ENCODE peak calls at places on chromosomes 6 and 20, in six cellular contexts. T, Z, I, B, X and V are unnamed samples.

GRCh38 chr6:139443226-139444112 is 69.0 kb upstream of the CITED2 start:
- DNase-seq in T (no peak), Z (no peak), I (no peak), B (peak), X (no peak), V (no peak)

GRCh38 chr20:23820493-23820892 is 6.0 kb downstream of the CST2 start:
- DNase-seq in T (no peak), Z (no peak), I (no peak), B (no peak), X (no peak), V (no peak)

GRCh38 chr20:33653218-33653899 is 8.8 kb upstream of the C20orf144 start:
- DNase-seq in T (peak), Z (no peak), I (peak), B (peak), X (peak), V (no peak)

GRCh38 chr6:33788694-33789549 is at the start of gene LEMD2:
- DNase-seq in T (peak), Z (peak), I (peak), B (peak), X (peak), V (peak)

GRCh38 chr6:52152692-52153091 is 33.5 kb upstream of the IL17A start:
- DNase-seq in T (no peak), Z (no peak), I (no peak), B (no peak), X (peak), V (no peak)

GRCh38 chr6:48615041-48615440 is 504.0 kb upstream of the PTCHD4 start:
- DNase-seq in T (no peak), Z (no peak), I (no peak), B (no peak), X (peak), V (no peak)

GRCh38 chr20:36604952-36605308 is 649 bp upstream of the RAB5IF start:
- DNase-seq in T (peak), Z (peak), I (peak), B (no peak), X (no peak), V (peak)

GRCh38 chr6:167091149-167092107 is 31.5 kb upstream of the CCR6 start:
- DNase-seq in T (no peak), Z (no peak), I (no peak), B (no peak), X (no peak), V (no peak)

GRCh38 chr6:108654465-108655106 is 93.9 kb downstream of the FOXO3 start:
- DNase-seq in T (no peak), Z (no peak), I (no peak), B (no peak), X (no peak), V (no peak)

GRCh38 chr6:16420715-16421461 is 182.5 kb downstream of the GMPR start:
- DNase-seq in T (no peak), Z (peak), I (peak), B (no peak), X (no peak), V (no peak)

GRCh38 chr6:45576648-45577624 is 199.2 kb upstream of the SUPT3H start:
- DNase-seq in T (peak), Z (no peak), I (no peak), B (no peak), X (no peak), V (no peak)

GRCh38 chr6:170152111-170152926 is 138.6 kb downstream of the DLL1 start:
- DNase-seq in T (peak), Z (no peak), I (no peak), B (no peak), X (no peak), V (peak)

GRCh38 chr6:30615958-30616810 is 859 bp downstream of the PPP1R10 start:
- DNase-seq in T (peak), Z (peak), I (peak), B (peak), X (no peak), V (no peak)

GRCh38 chr6:41505084-41506049 is 40.8 kb upstream of the FOXP4 start:
- DNase-seq in T (no peak), Z (no peak), I (no peak), B (peak), X (no peak), V (peak)